ENCODE peak calls at places on chromosomes 1 and 21, in four cellular contexts. Z is GM04504, U is left colon, T is NCI-H2029. Q is an unnamed sample.

GRCh38 chr1:198837276-198838021 is 198.6 kb downstream of the PTPRC start:
- DNase-seq in T (no peak), U (peak), Z (no peak), Q (no peak)

GRCh38 chr1:15057834-15058233 is 95.7 kb upstream of the TMEM51 start:
- DNase-seq in T (no peak), Z (no peak), U (no peak), Q (no peak)

GRCh38 chr21:46004168-46004861 is 22.7 kb downstream of the COL6A1 start:
- DNase-seq in Z (no peak), T (no peak), U (no peak), Q (no peak)

GRCh38 chr1:186093437-186093836 is 281.6 kb downstream of the TPR start:
- DNase-seq in Z (no peak), U (no peak), T (no peak), Q (peak)

GRCh38 chr1:47534040-47534328 is 96.1 kb downstream of the FOXD2 start:
- DNase-seq in T (no peak), U (no peak), Z (no peak), Q (no peak)

GRCh38 chr21:34771512-34772028 is 102.8 kb downstream of the CLIC6 start:
- DNase-seq in T (no peak), Z (peak), U (no peak), Q (no peak)

GRCh38 chr1:58442114-58442513 is 104.4 kb downstream of the OMA1 start:
- DNase-seq in U (no peak), T (no peak), Z (peak), Q (no peak)

GRCh38 chr1:205961405-205961804 is 18.1 kb upstream of the SLC26A9 start:
- DNase-seq in Z (no peak), U (no peak), T (peak), Q (no peak)

GRCh38 chr1:234782821-234783220 is 172.8 kb upstream of the IRF2BP2 start:
- DNase-seq in T (no peak), U (no peak), Z (no peak), Q (no peak)

GRCh38 chr1:30415171-30415940 is 308.0 kb downstream of the MATN1 start:
- DNase-seq in T (no peak), Z (no peak), U (no peak), Q (no peak)

GRCh38 chr1:227490001-227490400 is 73.4 kb upstream of the ZNF678 start:
- DNase-seq in T (no peak), U (no peak), Z (no peak), Q (no peak)

GRCh38 chr1:68083686-68084085 is 33.3 kb upstream of the DIRAS3 start:
- DNase-seq in U (no peak), Z (no peak), T (no peak), Q (no peak)

GRCh38 chr1:20717452-20718342 is at the start of gene KIF17:
- DNase-seq in Z (peak), T (no peak), U (peak), Q (peak)

GRCh38 chr1:198867182-198867581 is 228.3 kb downstream of the PTPRC start:
- DNase-seq in T (no peak), U (no peak), Z (no peak), Q (no peak)

GRCh38 chr21:45228171-45228641 is 59.5 kb downstream of the POFUT2 start:
- DNase-seq in T (no peak), U (no peak), Z (peak), Q (no peak)

GRCh38 chr1:234619794-234620247 is 9.8 kb upstream of the IRF2BP2 start:
- DNase-seq in T (peak), U (no peak), Z (no peak), Q (peak)

GRCh38 chr1:24717867-24718650 is 27.2 kb upstream of the CLIC4 start:
- DNase-seq in T (no peak), Z (no peak), U (no peak), Q (no peak)

GRCh38 chr1:33001282-33001681 is 35.4 kb downstream of the AK2 start:
- DNase-seq in Z (no peak), U (no peak), T (no peak), Q (no peak)

GRCh38 chr1:50893466-50893865 is 66.6 kb downstream of the FAF1 start:
- DNase-seq in T (no peak), U (no peak), Z (no peak), Q (no peak)

GRCh38 chr21:34553199-34553952 is 41.4 kb upstream of the KCNE1 start:
- DNase-seq in Z (no peak), T (no peak), U (no peak), Q (no peak)

Q was measured in DMS153.